ENCODE peak calls at places on chromosome 4, in six cellular contexts. T, E, K, P, R and Q are unnamed samples.

GRCh38 chr4:10983274-10983673 is 298.7 kb upstream of the CLNK start:
- DNase-seq in K (no peak), P (peak), E (no peak), R (no peak), T (no peak), Q (no peak)

GRCh38 chr4:69830529-69831269 is 29.2 kb downstream of the SULT1E1 start:
- DNase-seq in K (no peak), P (peak), R (no peak), T (no peak), E (no peak), Q (no peak)

GRCh38 chr4:25258980-25259578 is 25.2 kb downstream of the PI4K2B start:
- DNase-seq in T (peak), E (no peak), R (no peak), K (no peak), P (peak), Q (no peak)

GRCh38 chr4:176791591-176792347 is 953 bp downstream of the VEGFC start:
- DNase-seq in R (no peak), K (no peak), P (peak), E (no peak), T (no peak), Q (no peak)

GRCh38 chr4:56181140-56181950 is 205.9 kb downstream of the AASDH start:
- DNase-seq in R (no peak), P (peak), E (no peak), K (no peak), T (no peak), Q (no peak)

GRCh38 chr4:113760852-113761681 is 471 bp downstream of the CAMK2D start:
- DNase-seq in P (peak), E (peak), K (peak), R (peak), T (no peak), Q (peak)

GRCh38 chr4:184262901-184263300 is 45.2 kb upstream of the ENPP6 start:
- DNase-seq in T (no peak), R (no peak), K (no peak), E (no peak), P (no peak), Q (no peak)

GRCh38 chr4:102500371-102501175 is 586 bp upstream of the NFKB1 start:
- DNase-seq in T (no peak), R (peak), P (peak), E (peak), K (peak), Q (peak)

GRCh38 chr4:90142091-90142490 is 14.9 kb downstream of the CCSER1 start:
- DNase-seq in K (no peak), R (no peak), P (no peak), T (no peak), E (no peak), Q (no peak)

GRCh38 chr4:84503495-84504437 is 4.7 kb upstream of the NKX6-1 start:
- DNase-seq in E (no peak), P (peak), K (peak), R (no peak), T (peak), Q (peak)

GRCh38 chr4:66465111-66465510 is 794.8 kb upstream of the EPHA5 start:
- DNase-seq in T (no peak), P (no peak), E (no peak), K (no peak), R (no peak), Q (no peak)

GRCh38 chr4:152805071-152805650 is 25.4 kb downstream of the ARFIP1 start:
- DNase-seq in T (no peak), R (no peak), P (no peak), E (no peak), K (no peak), Q (no peak)

GRCh38 chr4:74451214-74451661 is 6.3 kb downstream of the AREG start:
- DNase-seq in P (peak), E (no peak), R (no peak), T (peak), K (no peak), Q (no peak)

GRCh38 chr4:169099775-169100180 is 89.7 kb upstream of the CBR4 start:
- DNase-seq in P (no peak), K (peak), R (no peak), T (no peak), E (no peak), Q (no peak)

GRCh38 chr4:153143527-153144348 is 60.5 kb upstream of the TRIM2 start:
- DNase-seq in T (no peak), R (no peak), P (peak), E (no peak), K (no peak), Q (no peak)

GRCh38 chr4:47061435-47061834 is 30.1 kb downstream of the GABRB1 start:
- DNase-seq in K (no peak), R (no peak), T (no peak), E (no peak), P (no peak), Q (no peak)

GRCh38 chr4:5456296-5456845 is 252.0 kb downstream of the EVC2 start:
- DNase-seq in K (no peak), P (no peak), T (no peak), E (no peak), R (no peak), Q (no peak)

GRCh38 chr4:119138046-119138445 is 2.4 kb downstream of the MYOZ2 start:
- DNase-seq in P (peak), E (no peak), T (no peak), K (no peak), R (no peak), Q (no peak)

GRCh38 chr4:101420661-101421060 is 73.3 kb upstream of the PPP3CA start:
- DNase-seq in R (no peak), P (no peak), K (no peak), T (no peak), E (no peak), Q (no peak)

GRCh38 chr4:71081192-71081591 is 87.7 kb downstream of the DCK start:
- DNase-seq in R (no peak), K (no peak), T (no peak), P (no peak), E (no peak), Q (no peak)

GRCh38 chr4:25970241-25970675 is 56.2 kb downstream of the SMIM20 start:
- DNase-seq in P (peak), E (no peak), T (no peak), R (no peak), K (peak), Q (no peak)

GRCh38 chr4:150720973-150721518 is 139.1 kb downstream of the MAB21L2 start:
- DNase-seq in P (no peak), E (no peak), T (no peak), K (no peak), R (no peak), Q (no peak)

GRCh38 chr4:76767983-76768382 is 130.0 kb downstream of the SOWAHB start:
- DNase-seq in P (peak), T (no peak), K (no peak), R (no peak), E (no peak), Q (no peak)

GRCh38 chr4:9762823-9763475 is 18.5 kb upstream of the DRD5 start:
- DNase-seq in K (peak), P (peak), R (peak), T (peak), E (no peak), Q (peak)

GRCh38 chr4:4217123-4217522 is 9.6 kb downstream of the OTOP1 start:
- DNase-seq in R (no peak), K (no peak), T (no peak), E (no peak), P (no peak), Q (no peak)

GRCh38 chr4:26557164-26557563 is 26.7 kb upstream of the TBC1D19 start:
- DNase-seq in K (no peak), R (no peak), T (no peak), E (no peak), P (no peak), Q (no peak)

GRCh38 chr4:38774181-38774580 is 8.6 kb downstream of the TLR10 start:
- DNase-seq in K (no peak), E (no peak), P (no peak), R (no peak), T (no peak), Q (no peak)

GRCh38 chr4:22515888-22516541 is at the start of gene ADGRA3:
- DNase-seq in E (no peak), R (peak), P (peak), T (no peak), K (peak), Q (peak)

GRCh38 chr4:140061194-140061593 is 92.8 kb downstream of the MAML3 start:
- DNase-seq in T (no peak), P (no peak), R (no peak), K (no peak), E (no peak), Q (no peak)

GRCh38 chr4:77921701-77922100 is 59.1 kb downstream of the MRPL1 start:
- DNase-seq in T (peak), E (no peak), K (no peak), P (no peak), R (no peak), Q (no peak)

GRCh38 chr4:55125087-55125721 is at the start of gene KDR:
- DNase-seq in R (no peak), K (peak), E (no peak), P (peak), T (no peak), Q (no peak)